ENCODE peak calls at places on chromosome 5, in six cellular contexts. T, S, B, C, Y and X are unnamed samples. For H3K9me3, the result is how much of the 10 kb centered on the place peaks cover.

GRCh38 chr5:179323026-179323571 is 22.2 kb downstream of the ADAMTS2 start:
- DNase-seq in T (no peak), S (no peak), B (no peak), C (peak), Y (peak), X (peak)

GRCh38 chr5:7754997-7755596 is 95.8 kb downstream of the CFAP90 start:
- DNase-seq in T (no peak), S (peak), B (peak), C (peak), Y (peak), X (no peak)

GRCh38 chr5:180235846-180236245 is 26.8 kb upstream of the RASGEF1C start:
- DNase-seq in T (no peak), S (no peak), B (no peak), C (no peak), Y (no peak), X (no peak)

GRCh38 chr5:172553167-172553566 is 87.9 kb upstream of the NEURL1B start:
- DNase-seq in T (no peak), S (no peak), B (no peak), C (no peak), Y (no peak), X (no peak)

GRCh38 chr5:10666531-10667305 is 94.3 kb downstream of the DAP start:
- DNase-seq in T (no peak), S (no peak), B (no peak), C (no peak), Y (no peak), X (no peak)

GRCh38 chr5:6311568-6312501 is 66.5 kb downstream of the MED10 start:
- DNase-seq in T (no peak), S (no peak), B (peak), C (no peak), Y (peak), X (no peak)

GRCh38 chr5:173718469-173718868 is 102.0 kb upstream of the BOD1 start:
- DNase-seq in T (no peak), S (no peak), B (no peak), C (no peak), Y (no peak), X (no peak)

GRCh38 chr5:172569862-172570558 is 71.1 kb upstream of the NEURL1B start:
- DNase-seq in T (no peak), S (no peak), B (no peak), C (no peak), Y (no peak), X (no peak)

GRCh38 chr5:124996764-124997077 is 250.3 kb upstream of the ZNF608 start:
- DNase-seq in T (no peak), S (no peak), B (no peak), C (no peak), Y (no peak), X (no peak)

GRCh38 chr5:156272139-156272538 is 54.8 kb upstream of the SGCD start:
- DNase-seq in T (no peak), S (no peak), B (no peak), C (no peak), Y (no peak), X (no peak)

GRCh38 chr5:125525356-125525755 is 778.9 kb upstream of the ZNF608 start:
- DNase-seq in T (no peak), S (no peak), B (no peak), C (no peak), Y (no peak), X (no peak)

GRCh38 chr5:133706732-133707430 is 94.5 kb upstream of the FSTL4 start:
- DNase-seq in T (no peak), S (no peak), B (no peak), C (no peak), Y (no peak), X (no peak)

GRCh38 chr5:172659909-172660628 is 19.0 kb downstream of the NEURL1B start:
- DNase-seq in T (no peak), S (peak), B (peak), C (peak), Y (peak), X (no peak)

DNA sequence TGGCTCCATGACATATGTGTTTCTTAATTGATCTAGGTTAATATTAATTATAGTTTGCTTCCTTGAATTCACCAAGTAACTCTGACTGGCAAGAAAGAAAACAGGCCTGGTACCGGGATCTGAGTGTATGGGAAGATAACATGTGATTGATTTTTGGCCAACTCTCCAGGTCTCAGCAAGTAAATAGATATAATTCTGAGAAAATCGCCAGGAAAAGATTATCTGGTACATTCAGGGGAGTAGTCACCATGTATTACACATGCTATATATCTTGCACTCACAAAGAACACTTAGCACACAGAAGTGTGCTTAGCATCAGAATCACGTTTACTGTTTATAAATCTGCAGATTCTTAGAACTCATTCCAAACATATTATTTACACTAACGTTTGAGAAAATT is 1758.6 kb upstream of the WWC1 start:
- DNase-seq in T (no peak), S (no peak), B (no peak), C (no peak), Y (no peak), X (no peak)
- H3K9me3 ChIP-seq in T (under half), S (under half), B (under half), C (under half), Y (under half), X (under half)

DNA sequence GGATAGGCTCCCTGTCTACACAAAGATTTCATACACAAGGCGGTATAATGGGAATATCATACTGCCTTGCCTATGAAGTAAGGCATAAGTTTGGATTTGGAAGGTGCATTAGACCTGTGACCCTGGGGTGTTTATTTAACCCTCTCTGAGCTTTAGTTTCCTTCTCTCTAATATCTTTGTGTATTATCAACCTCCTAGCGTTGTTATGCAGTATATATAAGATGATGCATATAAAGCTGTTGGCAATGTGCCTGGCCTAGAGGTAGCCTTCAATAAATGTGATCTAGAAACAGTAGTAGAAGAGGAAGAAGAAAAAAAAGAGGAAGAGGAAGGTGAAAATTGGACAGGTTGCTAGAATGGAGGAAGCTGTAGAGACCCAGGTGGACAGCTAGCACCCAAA is 311.6 kb upstream of the CLINT1 start:
- DNase-seq in T (no peak), S (no peak), B (no peak), C (no peak), Y (no peak), X (no peak)
- H3K9me3 ChIP-seq in T (under half), S (under half), B (under half), C (under half), Y (under half), X (under half)

GRCh38 chr5:141362719-141363118 is 1.2 kb upstream of the PCDHGA5 start:
- DNase-seq in T (no peak), S (no peak), B (no peak), C (no peak), Y (no peak), X (no peak)

GRCh38 chr5:141363952-141364660 is at the start of gene PCDHGA5:
- DNase-seq in T (no peak), S (no peak), B (no peak), C (no peak), Y (no peak), X (no peak)

GRCh38 chr5:141356950-141357349 is 2.1 kb downstream of the PCDHGA4 start:
- DNase-seq in T (no peak), S (no peak), B (no peak), C (no peak), Y (no peak), X (no peak)

GRCh38 chr5:141359790-141360426 is at the start of gene PCDHGB2:
- DNase-seq in T (no peak), S (no peak), B (no peak), C (peak), Y (no peak), X (peak)

GRCh38 chr5:141360685-141361084 is 891 bp downstream of the PCDHGB2 start:
- DNase-seq in T (no peak), S (no peak), B (no peak), C (no peak), Y (no peak), X (no peak)
- H3K9me3 ChIP-seq in T (under half), S (half or more), B (under half), C (under half), Y (under half), X (under half)

GRCh38 chr5:73754254-73754653 is 128.3 kb downstream of the ARHGEF28 start:
- DNase-seq in T (no peak), S (no peak), B (no peak), C (no peak), Y (no peak), X (no peak)
- H3K9me3 ChIP-seq in T (under half), S (under half), B (under half), C (under half), Y (under half), X (under half)

GRCh38 chr5:142636093-142636492 is 49.8 kb downstream of the FGF1 start:
- DNase-seq in T (no peak), S (no peak), B (peak), C (no peak), Y (no peak), X (no peak)
- H3K9me3 ChIP-seq in T (under half), S (under half), B (under half), C (under half), Y (under half), X (under half)

GRCh38 chr5:143226872-143227271 is 176.6 kb downstream of the NR3C1 start:
- DNase-seq in T (no peak), S (no peak), B (no peak), C (no peak), Y (no peak), X (no peak)
- H3K9me3 ChIP-seq in T (under half), S (under half), B (under half), C (under half), Y (under half), X (under half)